ENCODE peak calls at places on chromosome 1, in four cellular contexts. V is GM23248, I is HCT116, P is fibroblast of lung. J is an unnamed sample.

GRCh38 chr1:92752719-92753118 is 32.2 kb downstream of the EVI5 start:
- DNase-seq in V (peak; percentile 73), I (no peak), P (peak; percentile 74), J (no peak)

GRCh38 chr1:24735619-24736375 is 9.4 kb upstream of the CLIC4 start:
- DNase-seq in V (peak; percentile 58), I (no peak), P (peak; percentile 71), J (no peak)

GRCh38 chr1:76868916-76869315 is 1.6 kb downstream of the ST6GALNAC5 start:
- DNase-seq in V (peak; percentile 26), I (no peak), P (peak; percentile 1), J (no peak)

GRCh38 chr1:19484338-19484792 is 974 bp downstream of the CAPZB start:
- DNase-seq in V (peak; percentile 64), I (no peak), P (no peak), J (no peak)

GRCh38 chr1:230772457-230773395 is 25.5 kb downstream of the CAPN9 start:
- DNase-seq in V (peak; percentile 77), I (no peak), P (peak; percentile 51), J (peak; percentile 52)

GRCh38 chr1:66265796-66266195 is 268.2 kb upstream of the SGIP1 start:
- DNase-seq in V (peak; percentile 64), I (no peak), P (no peak), J (peak; percentile 31)

GRCh38 chr1:231313661-231314060 is 24.0 kb downstream of the EXOC8 start:
- DNase-seq in V (no peak), I (no peak), P (no peak), J (no peak)

GRCh38 chr1:2970311-2971145 is 50.7 kb upstream of the ACTRT2 start:
- DNase-seq in V (no peak), I (no peak), P (no peak), J (no peak)

GRCh38 chr1:226788965-226789364 is 49.9 kb upstream of the ITPKB start:
- DNase-seq in V (no peak), I (no peak), P (no peak), J (no peak)

GRCh38 chr1:36157115-36157903 is 1.3 kb downstream of the MAP7D1 start:
- DNase-seq in V (peak; percentile 64), I (no peak), P (peak; percentile 59), J (peak; percentile 39)

GRCh38 chr1:152501704-152502103 is 8.9 kb upstream of the LCE5A start:
- DNase-seq in V (peak; percentile 76), I (no peak), P (no peak), J (no peak)

GRCh38 chr1:35642472-35642955 is 1.2 kb upstream of the PSMB2 start:
- DNase-seq in V (peak; percentile 16), I (no peak), P (no peak), J (no peak)

GRCh38 chr1:221687731-221688487 is 54.0 kb downstream of the DUSP10 start:
- DNase-seq in V (no peak), I (no peak), P (peak; percentile 18), J (no peak)

GRCh38 chr1:115274467-115274866 is 63.6 kb downstream of the NGF start:
- DNase-seq in V (no peak), I (no peak), P (no peak), J (no peak)

GRCh38 chr1:20290624-20291597 is at the start of gene VWA5B1:
- DNase-seq in V (no peak), I (no peak), P (no peak), J (no peak)

GRCh38 chr1:41382531-41383090 is 21.4 kb downstream of the FOXO6 start:
- DNase-seq in V (peak; percentile 58), I (peak; percentile 22), P (peak; percentile 35), J (peak; percentile 50)

GRCh38 chr1:157766792-157767191 is 10.1 kb downstream of the FCRL2 start:
- DNase-seq in V (no peak), I (no peak), P (no peak), J (no peak)

GRCh38 chr1:67791686-67792475 is 41.4 kb downstream of the GNG12 start:
- DNase-seq in V (peak; percentile 94), I (no peak), P (peak; percentile 98), J (peak; percentile 60)

GRCh38 chr1:56820755-56821461 is 1.7 kb upstream of the FYB2 start:
- DNase-seq in V (peak; percentile 86), I (peak; percentile 51), P (peak; percentile 58), J (peak; percentile 81)

DNA sequence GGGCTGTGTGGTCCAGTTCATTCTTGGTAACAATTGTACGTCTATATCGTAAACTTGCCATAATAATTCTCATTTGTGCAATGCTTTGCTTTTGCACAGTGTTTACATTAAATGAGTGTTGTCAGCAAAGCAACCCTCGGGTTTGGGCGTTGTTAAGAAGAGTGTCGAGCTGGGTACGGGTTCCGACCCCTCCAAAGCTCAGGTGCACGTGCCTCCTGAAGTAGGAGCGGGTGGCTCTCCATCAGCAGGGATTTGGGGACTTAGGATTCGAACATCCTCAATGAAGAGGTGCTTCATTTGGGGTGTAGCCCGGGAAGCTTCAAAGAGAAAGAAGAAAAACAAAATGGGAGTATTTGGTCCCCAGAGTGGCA is 984 bp downstream of the TRIM58 start:
- DNase-seq in V (no peak), I (no peak), P (no peak), J (no peak)
- H3K4me2 ChIP-seq in V (no peak overlapping the region), I (no peak overlapping the region), P (no peak overlapping the region), J (no peak overlapping the region)

GRCh38 chr1:223827193-223827663 is 18.5 kb downstream of the TP53BP2 start:
- DNase-seq in V (peak; percentile 60), I (no peak), P (peak; percentile 55), J (no peak)
- H3K4me1 ChIP-seq in V (peaks cover 14% of the 10 kb centered on the region), I (peaks cover 11% of the 10 kb centered on the region), P (peaks cover 4% of the 10 kb centered on the region), J (peaks cover 27% of the 10 kb centered on the region)

DNA sequence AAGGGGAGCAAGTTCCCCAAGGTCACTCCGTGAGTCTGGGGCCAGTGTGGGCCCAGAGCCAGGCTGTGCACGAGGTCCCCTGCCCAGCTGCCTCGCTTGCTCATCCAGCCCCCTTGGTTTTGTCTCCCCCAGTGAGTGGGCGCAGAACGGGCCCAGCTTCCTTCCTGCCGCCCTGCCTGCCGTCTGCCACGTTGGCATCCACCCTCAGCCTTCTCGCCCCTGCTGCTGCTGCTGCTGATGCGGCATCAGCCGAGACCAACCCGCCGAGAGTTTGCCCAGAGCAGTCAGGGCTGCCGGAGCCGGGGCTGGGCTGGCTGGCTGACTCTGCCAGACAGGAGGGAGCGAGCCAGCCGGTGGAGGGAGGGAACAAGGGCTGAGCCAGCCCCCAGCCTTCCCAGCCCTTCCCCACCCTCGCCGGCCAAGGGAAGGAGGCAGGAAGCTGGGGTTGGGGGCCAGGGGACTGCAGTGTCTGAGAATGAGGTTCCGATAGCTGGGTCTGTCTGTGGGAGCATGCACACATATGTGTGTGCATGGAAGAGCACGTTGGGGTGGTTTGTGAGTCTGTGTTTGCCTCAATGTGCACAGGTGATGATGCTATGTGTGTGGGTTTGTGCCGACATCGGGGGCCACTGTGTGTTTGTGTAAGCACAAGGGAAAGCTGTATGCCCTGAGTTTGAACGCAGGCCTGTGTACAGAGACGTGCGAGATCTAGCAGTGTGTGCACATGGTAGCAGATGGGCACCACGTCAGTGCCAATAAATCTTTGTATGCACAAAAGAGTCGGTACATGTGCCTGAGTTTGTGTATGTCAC is 31.6 kb upstream of the WASF2 start:
- DNase-seq in V (peak; percentile 68), I (no peak), P (no peak), J (no peak)
- H3K4me2 ChIP-seq in V (no peak overlapping the region), I (no peak overlapping the region), P (peak overlapping the region; percentile 26), J (no peak overlapping the region)

DNA sequence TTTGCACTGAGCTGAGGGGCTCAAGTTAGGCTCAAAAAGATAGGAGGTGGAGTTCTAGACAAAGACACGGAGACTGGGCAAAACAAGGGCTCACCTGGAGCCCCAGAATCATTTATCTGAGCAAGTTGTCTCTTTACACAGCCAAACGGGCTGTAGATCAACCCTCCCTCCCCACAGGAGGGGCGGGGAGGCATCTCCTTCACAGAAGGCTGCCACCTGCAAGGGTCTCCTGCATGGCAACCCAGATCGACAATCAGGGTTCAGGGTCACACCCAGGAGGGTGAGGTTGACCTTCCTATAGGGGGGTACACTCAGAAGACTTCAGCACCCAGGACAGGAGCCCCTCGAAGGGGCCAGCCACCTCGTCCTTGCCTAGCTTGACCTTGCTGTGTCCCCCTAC is 84.0 kb downstream of the CD247 start:
- DNase-seq in V (no peak), I (no peak), P (no peak), J (no peak)
- H3K4me1 ChIP-seq in V (no peaks in the 10 kb centered on the region), I (no peaks in the 10 kb centered on the region), P (no peaks in the 10 kb centered on the region), J (no peaks in the 10 kb centered on the region)

DNA sequence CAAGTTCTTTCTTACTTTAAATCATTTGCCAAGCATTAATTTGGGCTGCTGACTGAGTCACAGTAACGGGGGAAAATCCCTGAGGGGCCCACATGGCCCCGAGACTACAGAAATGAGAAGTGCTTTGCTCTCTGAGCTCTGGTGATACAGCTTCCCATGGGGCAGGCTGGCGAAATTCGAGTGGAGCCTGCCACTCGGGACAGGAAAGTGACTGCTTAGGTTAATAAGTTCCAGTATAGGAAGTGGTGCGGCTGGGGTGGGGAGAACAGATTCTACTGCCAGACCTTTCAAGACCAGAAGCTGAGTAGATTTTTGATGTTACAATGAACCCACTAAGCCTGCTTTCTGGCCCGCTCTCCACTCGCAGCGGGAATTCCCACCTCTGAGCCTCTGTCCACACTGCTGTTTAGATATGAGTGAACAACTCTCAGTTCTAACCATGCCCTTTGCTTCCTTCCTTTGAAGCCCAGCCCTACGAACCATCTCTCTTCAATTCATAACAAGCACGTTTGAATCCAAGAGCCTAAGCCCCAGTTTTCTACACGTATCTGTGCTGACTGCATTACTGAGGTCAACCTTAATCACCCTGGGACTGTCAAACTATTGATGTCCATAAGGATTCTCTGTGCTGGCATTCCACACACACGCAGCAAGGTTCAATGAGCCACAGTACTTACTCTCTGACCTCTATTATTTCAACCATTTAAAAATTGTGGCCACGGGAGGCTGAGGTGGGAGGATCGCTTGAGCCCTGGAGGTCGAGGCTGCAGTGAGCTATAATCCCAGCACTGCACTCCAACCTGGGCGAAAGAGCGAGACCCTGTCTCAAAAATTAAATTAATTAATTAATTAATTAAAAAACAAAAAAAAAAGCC is 9.6 kb downstream of the ZBTB17 start:
- DNase-seq in V (peak; percentile 86), I (no peak), P (peak; percentile 52), J (no peak)
- H3K4me2 ChIP-seq in V (peak overlapping the region; percentile 72), I (no peak overlapping the region), P (peak overlapping the region; percentile 70), J (no peak overlapping the region)

DNA sequence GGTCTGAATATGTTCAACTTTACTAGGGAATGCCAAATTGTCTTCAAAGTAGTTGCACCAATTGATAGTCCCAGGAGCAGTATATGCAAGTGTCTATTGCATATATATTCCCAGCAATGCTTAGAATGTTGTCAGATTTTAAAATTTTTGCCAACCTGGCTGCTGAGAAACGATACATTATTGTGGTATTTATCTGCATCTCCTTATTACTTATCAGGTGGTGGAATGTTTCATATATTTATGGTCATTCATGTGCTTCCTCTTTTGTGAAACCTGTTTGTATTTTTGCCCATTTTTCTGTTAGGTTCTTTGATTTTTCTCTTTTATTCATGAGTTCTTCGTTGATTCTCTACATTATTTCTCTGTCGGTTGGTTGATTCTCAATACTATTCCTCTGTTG is 39.5 kb downstream of the COLGALT2 start:
- DNase-seq in V (no peak), I (no peak), P (no peak), J (no peak)
- H3K4me1 ChIP-seq in V (peaks cover 13% of the 10 kb centered on the region), I (peaks cover 12% of the 10 kb centered on the region), P (peaks cover 4% of the 10 kb centered on the region), J (peaks cover 23% of the 10 kb centered on the region)

DNA sequence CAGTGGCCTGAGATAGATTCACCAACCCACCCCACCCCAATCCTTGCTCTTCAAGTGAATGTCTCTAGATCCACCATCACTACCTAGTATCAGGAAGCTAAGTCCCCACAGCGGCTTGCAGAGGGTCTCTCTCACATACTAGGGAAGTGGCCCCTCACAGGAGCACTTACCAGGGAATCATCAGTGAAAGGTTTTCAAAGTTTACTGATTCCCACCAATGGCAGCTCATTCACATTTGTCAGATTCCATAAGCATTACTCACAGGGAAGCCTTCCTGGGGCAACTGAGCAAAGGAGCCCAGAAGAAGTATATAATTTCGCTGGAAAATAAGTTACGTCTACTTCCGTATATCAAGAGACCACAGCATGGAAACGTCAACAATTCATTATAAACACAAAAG is 120.8 kb downstream of the GREM2 start:
- DNase-seq in V (no peak), I (no peak), P (peak; percentile 84), J (no peak)
- H3K4me2 ChIP-seq in V (no peak overlapping the region), I (no peak overlapping the region), P (no peak overlapping the region), J (no peak overlapping the region)